ENCODE peak calls at places on chromosomes 13 and 19, in eight cellular contexts. One of them, this sample, is unnamed.

GRCh38 chr19:29881386-29881785 is 60.7 kb upstream of the URI1 start:
- DNase-seq in CD4-positive, alpha-beta memory T cell: no peak
- DNase-seq in CD4-positive, CD25-positive, alpha-beta regulatory T cell: no peak
- DNase-seq in thoracic aorta: no peak
- DNase-seq in iPS DF 6.9: no peak
- DNase-seq in A172: peak
- DNase-seq in NCI-H526 treated with DMSO at 0.1 percent for 48 hours: no peak
- DNase-seq in EL: peak
- DNase-seq in this sample: no peak

GRCh38 chr19:48718711-48719231 is 754 bp downstream of the MAMSTR start:
- DNase-seq in CD4-positive, alpha-beta memory T cell: no peak
- DNase-seq in CD4-positive, CD25-positive, alpha-beta regulatory T cell: no peak
- DNase-seq in iPS DF 6.9: no peak
- DNase-seq in NCI-H526 treated with DMSO at 0.1 percent for 48 hours: no peak
- DNase-seq in EL: no peak
- DNase-seq in A172: no peak
- DNase-seq in thoracic aorta: no peak
- DNase-seq in this sample: no peak

GRCh38 chr13:33230178-33230881 is 55.2 kb downstream of the STARD13 start:
- DNase-seq in CD4-positive, alpha-beta memory T cell: no peak
- DNase-seq in A172: no peak
- DNase-seq in thoracic aorta: no peak
- DNase-seq in CD4-positive, CD25-positive, alpha-beta regulatory T cell: no peak
- DNase-seq in NCI-H526 treated with DMSO at 0.1 percent for 48 hours: no peak
- DNase-seq in EL: peak
- DNase-seq in iPS DF 6.9: no peak
- DNase-seq in this sample: no peak

GRCh38 chr13:97548736-97549135 is 114.8 kb downstream of the RAP2A start:
- DNase-seq in NCI-H526 treated with DMSO at 0.1 percent for 48 hours: no peak
- DNase-seq in iPS DF 6.9: no peak
- DNase-seq in EL: no peak
- DNase-seq in A172: no peak
- DNase-seq in CD4-positive, alpha-beta memory T cell: no peak
- DNase-seq in CD4-positive, CD25-positive, alpha-beta regulatory T cell: no peak
- DNase-seq in thoracic aorta: no peak
- DNase-seq in this sample: no peak

GRCh38 chr13:95181586-95181985 is 119.7 kb downstream of the ABCC4 start:
- DNase-seq in thoracic aorta: no peak
- DNase-seq in CD4-positive, alpha-beta memory T cell: no peak
- DNase-seq in CD4-positive, CD25-positive, alpha-beta regulatory T cell: no peak
- DNase-seq in EL: no peak
- DNase-seq in iPS DF 6.9: no peak
- DNase-seq in A172: no peak
- DNase-seq in NCI-H526 treated with DMSO at 0.1 percent for 48 hours: no peak
- DNase-seq in this sample: no peak

GRCh38 chr13:51625555-51626345 is 41.5 kb downstream of the WDFY2 start:
- DNase-seq in CD4-positive, CD25-positive, alpha-beta regulatory T cell: no peak
- DNase-seq in EL: no peak
- DNase-seq in CD4-positive, alpha-beta memory T cell: no peak
- DNase-seq in A172: no peak
- DNase-seq in NCI-H526 treated with DMSO at 0.1 percent for 48 hours: no peak
- DNase-seq in thoracic aorta: no peak
- DNase-seq in iPS DF 6.9: no peak
- DNase-seq in this sample: no peak

GRCh38 chr19:15432629-15433518 is 14.1 kb upstream of the AKAP8L start:
- DNase-seq in A172: peak
- DNase-seq in NCI-H526 treated with DMSO at 0.1 percent for 48 hours: peak
- DNase-seq in iPS DF 6.9: peak
- DNase-seq in CD4-positive, alpha-beta memory T cell: peak
- DNase-seq in EL: peak
- DNase-seq in CD4-positive, CD25-positive, alpha-beta regulatory T cell: peak
- DNase-seq in thoracic aorta: peak
- DNase-seq in this sample: no peak

GRCh38 chr13:25988655-25989054 is 63.2 kb downstream of the SHISA2 start:
- DNase-seq in CD4-positive, alpha-beta memory T cell: no peak
- DNase-seq in thoracic aorta: no peak
- DNase-seq in iPS DF 6.9: no peak
- DNase-seq in EL: no peak
- DNase-seq in A172: no peak
- DNase-seq in NCI-H526 treated with DMSO at 0.1 percent for 48 hours: no peak
- DNase-seq in CD4-positive, CD25-positive, alpha-beta regulatory T cell: no peak
- DNase-seq in this sample: no peak

GRCh38 chr19:23991170-23991569 is 76.5 kb downstream of the ZNF726 start:
- DNase-seq in iPS DF 6.9: no peak
- DNase-seq in NCI-H526 treated with DMSO at 0.1 percent for 48 hours: peak
- DNase-seq in A172: peak
- DNase-seq in CD4-positive, alpha-beta memory T cell: peak
- DNase-seq in thoracic aorta: no peak
- DNase-seq in CD4-positive, CD25-positive, alpha-beta regulatory T cell: no peak
- DNase-seq in EL: no peak
- DNase-seq in this sample: no peak

GRCh38 chr19:48964205-48965032 is 690 bp upstream of the FTL start:
- DNase-seq in CD4-positive, alpha-beta memory T cell: no peak
- DNase-seq in EL: no peak
- DNase-seq in A172: no peak
- DNase-seq in iPS DF 6.9: no peak
- DNase-seq in NCI-H526 treated with DMSO at 0.1 percent for 48 hours: no peak
- DNase-seq in thoracic aorta: no peak
- DNase-seq in CD4-positive, CD25-positive, alpha-beta regulatory T cell: no peak
- DNase-seq in this sample: no peak

GRCh38 chr13:111380431-111380830 is 60.0 kb downstream of the TEX29 start:
- DNase-seq in A172: no peak
- DNase-seq in thoracic aorta: no peak
- DNase-seq in EL: no peak
- DNase-seq in NCI-H526 treated with DMSO at 0.1 percent for 48 hours: no peak
- DNase-seq in CD4-positive, CD25-positive, alpha-beta regulatory T cell: no peak
- DNase-seq in iPS DF 6.9: no peak
- DNase-seq in CD4-positive, alpha-beta memory T cell: no peak
- DNase-seq in this sample: no peak

GRCh38 chr13:44350775-44351504 is 22.7 kb upstream of the SERP2 start:
- DNase-seq in CD4-positive, alpha-beta memory T cell: no peak
- DNase-seq in iPS DF 6.9: no peak
- DNase-seq in EL: no peak
- DNase-seq in A172: no peak
- DNase-seq in NCI-H526 treated with DMSO at 0.1 percent for 48 hours: no peak
- DNase-seq in thoracic aorta: no peak
- DNase-seq in CD4-positive, CD25-positive, alpha-beta regulatory T cell: no peak
- DNase-seq in this sample: no peak

GRCh38 chr13:99281811-99282263 is 23.7 kb upstream of the GPR18 start:
- DNase-seq in thoracic aorta: peak
- DNase-seq in CD4-positive, alpha-beta memory T cell: peak
- DNase-seq in EL: no peak
- DNase-seq in NCI-H526 treated with DMSO at 0.1 percent for 48 hours: no peak
- DNase-seq in CD4-positive, CD25-positive, alpha-beta regulatory T cell: peak
- DNase-seq in iPS DF 6.9: no peak
- DNase-seq in A172: no peak
- DNase-seq in this sample: no peak

GRCh38 chr19:48169974-48170803 is at the start of the genes LIG1 and ZSWIM9:
- DNase-seq in iPS DF 6.9: no peak
- DNase-seq in CD4-positive, CD25-positive, alpha-beta regulatory T cell: peak
- DNase-seq in EL: peak
- DNase-seq in CD4-positive, alpha-beta memory T cell: peak
- DNase-seq in A172: peak
- DNase-seq in NCI-H526 treated with DMSO at 0.1 percent for 48 hours: peak
- DNase-seq in thoracic aorta: peak
- DNase-seq in this sample: peak

GRCh38 chr13:67123165-67123564 is 107.0 kb downstream of the PCDH9 start:
- DNase-seq in CD4-positive, alpha-beta memory T cell: no peak
- DNase-seq in thoracic aorta: no peak
- DNase-seq in A172: no peak
- DNase-seq in iPS DF 6.9: no peak
- DNase-seq in CD4-positive, CD25-positive, alpha-beta regulatory T cell: no peak
- DNase-seq in EL: no peak
- DNase-seq in NCI-H526 treated with DMSO at 0.1 percent for 48 hours: no peak
- DNase-seq in this sample: no peak

GRCh38 chr13:21347753-21348318 is 111.3 kb downstream of the ZDHHC20 start:
- DNase-seq in CD4-positive, CD25-positive, alpha-beta regulatory T cell: no peak
- DNase-seq in NCI-H526 treated with DMSO at 0.1 percent for 48 hours: no peak
- DNase-seq in thoracic aorta: no peak
- DNase-seq in iPS DF 6.9: no peak
- DNase-seq in CD4-positive, alpha-beta memory T cell: no peak
- DNase-seq in A172: no peak
- DNase-seq in EL: no peak
- DNase-seq in this sample: no peak

GRCh38 chr13:20174656-20175405 is 14.0 kb upstream of the GJA3 start:
- DNase-seq in iPS DF 6.9: no peak
- DNase-seq in EL: peak
- DNase-seq in CD4-positive, CD25-positive, alpha-beta regulatory T cell: no peak
- DNase-seq in A172: peak
- DNase-seq in thoracic aorta: peak
- DNase-seq in CD4-positive, alpha-beta memory T cell: no peak
- DNase-seq in NCI-H526 treated with DMSO at 0.1 percent for 48 hours: no peak
- DNase-seq in this sample: no peak

GRCh38 chr13:98534821-98535220 is 42.1 kb downstream of the STK24 start:
- DNase-seq in EL: no peak
- DNase-seq in thoracic aorta: no peak
- DNase-seq in CD4-positive, CD25-positive, alpha-beta regulatory T cell: no peak
- DNase-seq in A172: no peak
- DNase-seq in iPS DF 6.9: no peak
- DNase-seq in CD4-positive, alpha-beta memory T cell: no peak
- DNase-seq in NCI-H526 treated with DMSO at 0.1 percent for 48 hours: no peak
- DNase-seq in this sample: no peak

GRCh38 chr13:113875829-113876228 is 12.0 kb upstream of the GAS6 start:
- DNase-seq in A172: no peak
- DNase-seq in NCI-H526 treated with DMSO at 0.1 percent for 48 hours: no peak
- DNase-seq in CD4-positive, CD25-positive, alpha-beta regulatory T cell: no peak
- DNase-seq in EL: no peak
- DNase-seq in thoracic aorta: no peak
- DNase-seq in CD4-positive, alpha-beta memory T cell: peak
- DNase-seq in iPS DF 6.9: no peak
- DNase-seq in this sample: no peak

GRCh38 chr13:111559612-111560423 is 239.4 kb downstream of the TEX29 start:
- DNase-seq in CD4-positive, alpha-beta memory T cell: no peak
- DNase-seq in EL: no peak
- DNase-seq in iPS DF 6.9: no peak
- DNase-seq in thoracic aorta: no peak
- DNase-seq in NCI-H526 treated with DMSO at 0.1 percent for 48 hours: no peak
- DNase-seq in A172: no peak
- DNase-seq in CD4-positive, CD25-positive, alpha-beta regulatory T cell: no peak
- DNase-seq in this sample: no peak

GRCh38 chr19:10230904-10231623 is at the start of gene S1PR2:
- DNase-seq in iPS DF 6.9: no peak
- DNase-seq in A172: peak
- DNase-seq in NCI-H526 treated with DMSO at 0.1 percent for 48 hours: peak
- DNase-seq in thoracic aorta: no peak
- DNase-seq in CD4-positive, CD25-positive, alpha-beta regulatory T cell: peak
- DNase-seq in EL: peak
- DNase-seq in CD4-positive, alpha-beta memory T cell: peak
- DNase-seq in this sample: peak

GRCh38 chr13:40130871-40131636 is 475.6 kb downstream of the COG6 start:
- DNase-seq in CD4-positive, alpha-beta memory T cell: no peak
- DNase-seq in A172: peak
- DNase-seq in iPS DF 6.9: no peak
- DNase-seq in NCI-H526 treated with DMSO at 0.1 percent for 48 hours: no peak
- DNase-seq in EL: peak
- DNase-seq in CD4-positive, CD25-positive, alpha-beta regulatory T cell: no peak
- DNase-seq in thoracic aorta: no peak
- DNase-seq in this sample: no peak

GRCh38 chr19:17766543-17767131 is 15.4 kb downstream of the FCHO1 start:
- DNase-seq in NCI-H526 treated with DMSO at 0.1 percent for 48 hours: peak
- DNase-seq in iPS DF 6.9: peak
- DNase-seq in EL: peak
- DNase-seq in thoracic aorta: no peak
- DNase-seq in CD4-positive, alpha-beta memory T cell: no peak
- DNase-seq in A172: peak
- DNase-seq in CD4-positive, CD25-positive, alpha-beta regulatory T cell: no peak
- DNase-seq in this sample: peak

GRCh38 chr13:48233097-48233885 is at the start of gene ITM2B:
- DNase-seq in CD4-positive, alpha-beta memory T cell: peak
- DNase-seq in EL: peak
- DNase-seq in A172: peak
- DNase-seq in thoracic aorta: no peak
- DNase-seq in NCI-H526 treated with DMSO at 0.1 percent for 48 hours: peak
- DNase-seq in CD4-positive, CD25-positive, alpha-beta regulatory T cell: peak
- DNase-seq in iPS DF 6.9: no peak
- DNase-seq in this sample: no peak

GRCh38 chr13:112722433-112723250 is 32.8 kb downstream of the ATP11A start:
- DNase-seq in thoracic aorta: no peak
- DNase-seq in iPS DF 6.9: no peak
- DNase-seq in EL: peak
- DNase-seq in A172: peak
- DNase-seq in CD4-positive, alpha-beta memory T cell: no peak
- DNase-seq in CD4-positive, CD25-positive, alpha-beta regulatory T cell: no peak
- DNase-seq in NCI-H526 treated with DMSO at 0.1 percent for 48 hours: no peak
- DNase-seq in this sample: no peak

GRCh38 chr13:44809152-44809551 is 180.1 kb downstream of the NUFIP1 start:
- DNase-seq in A172: no peak
- DNase-seq in thoracic aorta: no peak
- DNase-seq in NCI-H526 treated with DMSO at 0.1 percent for 48 hours: no peak
- DNase-seq in EL: no peak
- DNase-seq in iPS DF 6.9: no peak
- DNase-seq in CD4-positive, CD25-positive, alpha-beta regulatory T cell: no peak
- DNase-seq in CD4-positive, alpha-beta memory T cell: no peak
- DNase-seq in this sample: no peak

GRCh38 chr19:41912899-41913475 is 15.3 kb downstream of the ERFL start:
- DNase-seq in CD4-positive, alpha-beta memory T cell: peak
- DNase-seq in A172: no peak
- DNase-seq in CD4-positive, CD25-positive, alpha-beta regulatory T cell: no peak
- DNase-seq in iPS DF 6.9: no peak
- DNase-seq in EL: no peak
- DNase-seq in thoracic aorta: no peak
- DNase-seq in NCI-H526 treated with DMSO at 0.1 percent for 48 hours: no peak
- DNase-seq in this sample: no peak

GRCh38 chr19:47111081-47111589 is 2.4 kb downstream of the ZC3H4 start:
- DNase-seq in NCI-H526 treated with DMSO at 0.1 percent for 48 hours: no peak
- DNase-seq in CD4-positive, alpha-beta memory T cell: peak
- DNase-seq in CD4-positive, CD25-positive, alpha-beta regulatory T cell: peak
- DNase-seq in EL: no peak
- DNase-seq in iPS DF 6.9: no peak
- DNase-seq in A172: no peak
- DNase-seq in thoracic aorta: no peak
- DNase-seq in this sample: no peak

This sample was measured in iPS DF 19.7.